ENCODE peak calls at places on chromosomes 7 and 10, in five cellular contexts. U, T, B, Q and E are unnamed samples.

GRCh38 chr7:100654908-100655831 is 1.1 kb downstream of the ACTL6B start:
- DNase-seq in U (no peak), T (no peak), B (no peak), Q (no peak), E (no peak)

GRCh38 chr7:133561361-133561760 is 308.5 kb downstream of the EXOC4 start:
- DNase-seq in U (peak; percentile 34), T (no peak), B (no peak), Q (no peak), E (no peak)

GRCh38 chr10:130141460-130141859 is 5.3 kb downstream of the GLRX3 start:
- DNase-seq in U (peak; percentile 36), T (peak; percentile 12), B (no peak), Q (no peak), E (peak; percentile 6)

GRCh38 chr7:151174246-151175046 is 7.0 kb upstream of the GBX1 start:
- DNase-seq in U (peak; percentile 11), T (peak; percentile 38), B (no peak), Q (peak; percentile 64), E (no peak)

GRCh38 chr7:2376351-2377154 is 21.9 kb downstream of the EIF3B start:
- DNase-seq in U (no peak), T (no peak), B (no peak), Q (no peak), E (no peak)

GRCh38 chr7:87596696-87597095 is 4.0 kb downstream of the ABCB1 start:
- DNase-seq in U (no peak), T (no peak), B (no peak), Q (no peak), E (no peak)

GRCh38 chr10:107914450-107915276 is 750.2 kb upstream of the SORCS1 start:
- DNase-seq in U (no peak), T (peak; percentile 25), B (peak; percentile 30), Q (no peak), E (peak; percentile 9)

GRCh38 chr10:132828681-132829080 is 42.7 kb upstream of the NKX6-2 start:
- DNase-seq in U (no peak), T (no peak), B (no peak), Q (peak; percentile 62), E (no peak)

GRCh38 chr7:46750321-46750865 is 829.3 kb upstream of the IGFBP3 start:
- DNase-seq in U (no peak), T (no peak), B (no peak), Q (no peak), E (no peak)

GRCh38 chr10:101236376-101237079 is 7.3 kb upstream of the LBX1 start:
- DNase-seq in U (peak; percentile 61), T (peak; percentile 30), B (no peak), Q (no peak), E (no peak)

GRCh38 chr10:78981970-78982281 is 86.8 kb upstream of the ZMIZ1 start:
- DNase-seq in U (no peak), T (no peak), B (no peak), Q (no peak), E (no peak)

GRCh38 chr10:45461034-45461433 is 87.0 kb downstream of the ALOX5 start:
- DNase-seq in U (peak; percentile 15), T (no peak), B (no peak), Q (no peak), E (no peak)

GRCh38 chr10:73079779-73080178 is 16.9 kb downstream of the P4HA1 start:
- DNase-seq in U (no peak), T (no peak), B (no peak), Q (no peak), E (no peak)

GRCh38 chr7:157468221-157469111 is 131.7 kb downstream of the DNAJB6 start:
- DNase-seq in U (no peak), T (peak; percentile 7), B (no peak), Q (no peak), E (no peak)

GRCh38 chr10:110460111-110460809 is 37.4 kb upstream of the DUSP5 start:
- DNase-seq in U (peak; percentile 34), T (peak; percentile 22), B (no peak), Q (no peak), E (peak; percentile 77)

GRCh38 chr10:75283150-75284096 is 47.7 kb upstream of the COMTD1 start:
- DNase-seq in U (peak; percentile 74), T (peak; percentile 33), B (peak; percentile 14), Q (no peak), E (no peak)

GRCh38 chr7:78018541-78019456 is 220.2 kb downstream of the PHTF2 start:
- DNase-seq in U (peak; percentile 43), T (peak; percentile 80), B (no peak), Q (peak; percentile 67), E (no peak)

GRCh38 chr7:149293338-149293737 is 31.3 kb downstream of the ZNF783 start:
- DNase-seq in U (no peak), T (no peak), B (no peak), Q (no peak), E (no peak)

GRCh38 chr7:42972703-42973500 is 40.7 kb downstream of the MRPL32 start:
- DNase-seq in U (peak; percentile 75), T (peak; percentile 100), B (no peak), Q (peak; percentile 71), E (peak; percentile 84)

GRCh38 chr7:40604601-40605438 is 470.0 kb downstream of the SUGCT start:
- DNase-seq in U (peak; percentile 52), T (peak; percentile 47), B (no peak), Q (peak; percentile 76), E (no peak)
- TF ChIP-seq CTCF in U (peak; percentile 78), T (peak; percentile 57), B (peak; percentile 40), Q (peak; percentile 65), E (no peak)

DNA sequence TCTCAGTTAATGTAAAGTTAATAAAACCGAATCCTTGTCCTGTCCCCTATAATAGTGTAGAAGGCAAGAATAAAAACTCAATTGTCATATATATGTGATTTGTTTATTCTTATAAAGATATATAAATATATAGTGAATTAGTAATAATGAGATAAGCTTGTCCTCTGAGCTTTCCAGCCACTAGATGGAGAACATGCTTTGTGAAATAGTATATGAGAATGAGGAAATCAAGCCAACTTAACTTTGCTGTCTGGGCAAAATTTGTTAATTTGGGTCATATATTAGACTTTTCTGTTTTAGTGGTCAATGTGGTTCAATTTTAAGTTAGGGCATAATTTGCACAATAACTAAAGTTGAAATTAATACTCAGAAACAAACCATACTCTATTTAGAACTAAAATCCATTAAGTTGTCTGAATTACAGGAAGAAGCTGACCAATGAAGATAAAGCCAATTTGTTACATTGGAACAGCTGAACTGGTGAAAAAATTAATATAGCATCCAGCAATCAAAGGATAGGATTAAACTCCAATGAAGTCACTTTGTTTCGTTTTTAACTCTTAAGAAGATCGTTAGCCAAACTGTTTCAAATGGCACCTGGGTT is 595.0 kb downstream of the ARL4A start:
- DNase-seq in U (peak; percentile 54), T (peak; percentile 64), B (no peak), Q (no peak), E (peak; percentile 38)
- TF ChIP-seq CTCF in U (peak; percentile 57), T (peak; percentile 58), B (peak; percentile 54), Q (no peak), E (peak; percentile 32)

GRCh38 chr7:68121056-68121455 is 1124.4 kb downstream of the TYW1 start:
- DNase-seq in U (no peak), T (no peak), B (no peak), Q (no peak), E (no peak)
- TF ChIP-seq CTCF in U (no peak), T (no peak), B (no peak), Q (no peak), E (no peak)

GRCh38 chr10:84525120-84525806 is 196.9 kb downstream of the CCSER2 start:
- DNase-seq in U (no peak), T (no peak), B (no peak), Q (no peak), E (no peak)
- TF ChIP-seq CTCF in U (no peak), T (no peak), B (no peak), Q (no peak), E (no peak)

GRCh38 chr7:106978425-106979386 is 65.8 kb upstream of the PRKAR2B start:
- DNase-seq in U (no peak), T (no peak), B (no peak), Q (no peak), E (no peak)
- TF ChIP-seq CTCF in U (no peak), T (no peak), B (no peak), Q (no peak), E (no peak)

GRCh38 chr10:682931-683447 is 6.5 kb downstream of the DIP2C start:
- DNase-seq in U (no peak), T (no peak), B (no peak), Q (no peak), E (no peak)

GRCh38 chr10:681670-682318 is 7.7 kb downstream of the DIP2C start:
- DNase-seq in U (peak; percentile 83), T (peak; percentile 75), B (no peak), Q (no peak), E (no peak)

GRCh38 chr10:685613-686012 is 3.9 kb downstream of the DIP2C start:
- DNase-seq in U (no peak), T (no peak), B (no peak), Q (no peak), E (no peak)

GRCh38 chr10:686155-686931 is 3.1 kb downstream of the DIP2C start:
- DNase-seq in U (no peak), T (no peak), B (no peak), Q (no peak), E (no peak)

GRCh38 chr10:683448-684071 is 5.9 kb downstream of the DIP2C start:
- DNase-seq in U (peak; percentile 99), T (peak; percentile 98), B (no peak), Q (peak; percentile 91), E (peak; percentile 20)
- TF ChIP-seq CTCF in U (peak; percentile 39), T (peak; percentile 21), B (no peak), Q (no peak), E (no peak)

DNA sequence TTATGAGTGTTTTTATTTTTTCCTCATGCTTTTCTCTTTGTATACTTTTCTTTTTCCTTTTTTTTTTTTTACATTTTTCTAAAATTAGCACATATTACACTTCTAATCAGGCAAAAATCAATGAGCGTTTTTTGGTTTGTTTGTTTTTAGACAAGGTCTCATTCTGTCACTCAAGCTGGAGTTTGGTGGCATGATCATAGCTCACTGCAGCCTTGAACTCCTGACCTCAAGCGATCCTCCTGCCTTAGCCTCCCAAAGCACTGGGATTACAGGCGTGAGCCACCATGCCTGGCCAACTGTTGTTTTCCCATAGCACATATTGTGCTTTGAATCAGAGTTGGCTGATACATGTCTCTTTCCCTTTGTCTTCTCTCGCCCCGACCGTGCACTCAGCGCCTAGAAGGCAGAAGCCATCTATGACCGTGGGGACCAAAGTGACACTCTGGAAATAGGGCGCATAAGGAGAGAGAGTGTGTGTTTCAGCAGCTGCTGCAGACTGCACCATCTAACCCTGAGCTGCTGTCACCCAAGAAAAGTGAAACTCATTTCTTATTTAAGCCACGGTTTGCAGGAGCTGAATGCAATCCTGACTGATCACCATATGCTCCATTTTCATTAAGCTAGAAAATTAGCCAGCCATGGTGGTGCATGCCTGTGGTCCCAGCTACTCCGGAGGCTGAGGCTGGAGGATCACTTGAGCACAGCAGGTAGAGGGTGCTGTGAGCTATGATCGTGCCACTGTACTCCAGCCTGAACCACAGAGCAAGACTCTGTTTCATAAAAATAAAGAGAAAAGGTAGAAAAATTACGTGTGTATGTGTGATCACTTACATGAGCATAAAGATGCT is 41.4 kb upstream of the GTF2I start:
- DNase-seq in U (no peak), T (no peak), B (no peak), Q (no peak), E (no peak)
- TF ChIP-seq CTCF in U (no peak), T (no peak), B (no peak), Q (no peak), E (no peak)